ENCODE peak calls at places on chromosomes 12 and 14, in nine cellular contexts. H is cardiac fibroblast, G is EL, D is HT1080, N is neural crest cell, L is mucosa of descending colon, O is HFFc6, Z is 8988T, P is nephron progenitor cell. M is an unnamed sample.

GRCh38 chr14:104292084-104292970 is 153.9 kb downstream of the KIF26A start:
- DNase-seq in P (no peak), G (no peak), H (no peak), O (no peak), Z (no peak), L (no peak), N (no peak), D (no peak), M (no peak)

GRCh38 chr14:80483331-80483730 is 272.0 kb upstream of the DIO2 start:
- DNase-seq in P (no peak), N (no peak), L (no peak), G (no peak), H (no peak), O (no peak), D (no peak), Z (no peak), M (no peak)

GRCh38 chr12:85626782-85627171 is 209.4 kb downstream of the RASSF9 start:
- DNase-seq in Z (no peak), O (no peak), L (no peak), H (peak), N (no peak), G (no peak), D (no peak), P (no peak), M (no peak)

GRCh38 chr14:70885343-70886014 is 21.8 kb upstream of the PCNX1 start:
- DNase-seq in N (no peak), G (no peak), D (no peak), L (no peak), O (no peak), H (no peak), Z (no peak), P (no peak), M (no peak)

GRCh38 chr14:54674342-54674741 is 107.4 kb downstream of the SAMD4A start:
- DNase-seq in G (no peak), P (no peak), Z (no peak), H (no peak), O (no peak), N (no peak), D (no peak), L (no peak), M (no peak)

GRCh38 chr14:95668235-95668772 is 17.9 kb upstream of the TCL1B start:
- DNase-seq in Z (no peak), P (no peak), N (no peak), D (no peak), L (no peak), O (no peak), G (no peak), H (no peak), M (no peak)

GRCh38 chr12:91171475-91171874 is 11.1 kb downstream of the DCN start:
- DNase-seq in G (no peak), O (no peak), L (no peak), N (no peak), P (no peak), Z (no peak), H (no peak), D (no peak), M (no peak)

GRCh38 chr12:89893972-89894706 is 185.5 kb upstream of the ATP2B1 start:
- DNase-seq in O (peak), D (peak), L (no peak), N (no peak), Z (peak), P (no peak), H (peak), G (peak), M (no peak)

GRCh38 chr12:116532428-116532827 is 26.8 kb upstream of the MAP1LC3B2 start:
- DNase-seq in G (no peak), D (no peak), Z (no peak), N (no peak), P (no peak), L (no peak), H (no peak), O (no peak), M (no peak)

GRCh38 chr12:31407562-31407961 is 81.6 kb upstream of the SINHCAF start:
- DNase-seq in N (no peak), Z (no peak), L (no peak), P (no peak), H (no peak), G (no peak), O (no peak), D (no peak), M (no peak)

GRCh38 chr12:123269395-123269892 is 2.2 kb downstream of the CDK2AP1 start:
- DNase-seq in N (peak), Z (no peak), L (peak), O (peak), G (peak), H (peak), D (no peak), P (peak), M (no peak)

GRCh38 chr12:114655934-114656697 is 27.9 kb downstream of the TBX3 start:
- DNase-seq in G (no peak), H (peak), O (no peak), P (no peak), Z (no peak), N (no peak), L (no peak), D (no peak), M (no peak)

GRCh38 chr14:22334627-22335026 is 254.4 kb downstream of the DAD1 start:
- DNase-seq in O (no peak), D (no peak), N (no peak), P (no peak), L (no peak), Z (no peak), H (no peak), G (no peak), M (no peak)

GRCh38 chr12:110282956-110283817 is 2.1 kb downstream of the ATP2A2 start:
- DNase-seq in G (no peak), Z (no peak), D (no peak), N (no peak), P (no peak), H (no peak), O (no peak), L (no peak), M (no peak)

GRCh38 chr12:79275631-79276030 is 411.1 kb downstream of the SYT1 start:
- DNase-seq in D (peak), Z (no peak), N (no peak), O (no peak), L (no peak), H (no peak), P (no peak), G (no peak), M (no peak)

GRCh38 chr14:24108336-24108874 is 6.2 kb upstream of the DCAF11 start:
- DNase-seq in P (no peak), L (no peak), G (no peak), N (no peak), H (no peak), O (no peak), D (no peak), Z (no peak), M (no peak)

GRCh38 chr12:70609739-70610491 is 27.3 kb downstream of the PTPRB start:
- DNase-seq in O (no peak), D (no peak), G (peak), P (peak), L (peak), H (peak), N (peak), Z (peak), M (no peak)